ENCODE peak calls at places on chromosomes 4 and X, in four cellular contexts. L, X, D and V are unnamed samples.

GRCh38 chrX:129445436-129445835 is 77.9 kb downstream of the SMARCA1 start:
- DNase-seq in L (no peak), X (no peak), D (no peak), V (no peak)

GRCh38 chrX:47221756-47222155 is 3.3 kb downstream of the CDK16 start:
- DNase-seq in L (no peak), X (no peak), D (no peak), V (no peak)

GRCh38 chrX:46791927-46792825 is 33.3 kb upstream of the SLC9A7 start:
- DNase-seq in L (peak; percentile 52), X (peak; percentile 92), D (no peak), V (peak; percentile 73)

GRCh38 chr4:84814100-84814750 is 152.3 kb downstream of the WDFY3 start:
- DNase-seq in L (no peak), X (peak; percentile 96), D (no peak), V (no peak)

GRCh38 chrX:13428055-13428786 is 108.4 kb upstream of the ATXN3L start:
- DNase-seq in L (peak; percentile 53), X (peak; percentile 72), D (no peak), V (peak; percentile 16)

GRCh38 chrX:36414056-36414455 is 494.5 kb downstream of the CFAP47 start:
- DNase-seq in L (no peak), X (no peak), D (no peak), V (no peak)

GRCh38 chr4:150068300-150068699 is 9.9 kb upstream of the DCLK2 start:
- DNase-seq in L (no peak), X (no peak), D (no peak), V (no peak)

GRCh38 chr4:3422241-3422801 is 19.4 kb upstream of the HGFAC start:
- DNase-seq in L (no peak), X (no peak), D (no peak), V (no peak)

GRCh38 chr4:114026447-114026846 is 47.0 kb upstream of the ARSJ start:
- DNase-seq in L (no peak), X (no peak), D (no peak), V (no peak)

DNA sequence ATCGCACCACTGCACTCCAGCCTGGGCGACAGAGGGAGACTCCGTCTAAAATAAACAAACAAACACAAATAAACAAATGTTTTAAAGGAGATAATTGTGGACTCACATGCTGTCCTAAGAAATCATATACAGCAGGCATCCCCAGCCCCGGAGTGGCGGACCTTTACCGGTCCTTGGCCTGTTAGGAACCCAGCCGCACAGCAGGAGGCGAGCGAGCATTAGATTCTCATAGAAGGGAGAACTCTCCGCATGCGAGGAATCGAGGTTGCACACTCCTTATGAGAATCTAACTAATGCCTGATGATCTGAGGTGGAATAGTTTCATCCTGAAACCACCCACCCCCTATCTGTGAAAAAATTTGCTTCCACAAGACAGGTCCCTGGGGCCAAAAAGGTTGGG is 39.0 kb downstream of the EIF2S3 start:
- DNase-seq in L (no peak), X (no peak), D (no peak), V (no peak)
- H3K56ac ChIP-seq in L (no peak overlapping the region), X (no peak overlapping the region), D (no peak overlapping the region), V (no peak overlapping the region)

DNA sequence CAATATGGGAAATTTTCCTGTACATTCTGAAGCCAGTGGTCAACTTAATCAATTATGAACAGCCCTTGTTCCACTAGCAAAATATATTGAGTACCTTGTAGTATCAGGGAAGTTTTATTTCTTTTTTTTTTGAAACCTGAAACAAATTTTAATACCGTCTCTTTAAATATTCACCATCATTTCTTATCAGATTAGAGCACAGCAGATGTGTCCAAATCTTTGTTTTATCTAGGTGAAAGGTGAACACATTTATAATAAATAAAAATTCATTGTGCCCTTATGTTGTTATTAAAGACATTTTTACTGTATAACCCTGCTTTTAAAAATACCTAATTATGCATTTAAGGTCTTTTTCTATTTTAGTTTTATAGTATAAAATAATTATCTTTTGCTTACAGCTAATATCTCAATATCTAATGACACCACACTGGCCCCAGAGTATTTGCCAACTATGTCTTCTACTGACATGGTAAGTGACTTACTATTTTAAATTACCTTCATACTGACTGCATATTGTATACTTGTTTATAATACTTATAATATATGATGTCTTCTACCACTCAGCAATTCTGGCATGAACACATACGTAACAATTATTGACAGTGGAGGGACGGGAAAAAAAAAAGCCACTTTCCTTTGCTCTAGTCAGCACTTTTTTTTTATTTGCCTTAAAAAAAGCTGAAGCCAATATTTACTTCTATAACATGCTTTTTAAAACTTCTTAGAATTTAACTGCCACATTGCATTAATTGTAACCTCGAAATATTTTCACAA is 147.9 kb downstream of the SLC4A4 start:
- DNase-seq in L (no peak), X (no peak), D (no peak), V (no peak)
- H3K56ac ChIP-seq in L (no peak overlapping the region), X (no peak overlapping the region), D (no peak overlapping the region), V (no peak overlapping the region)

GRCh38 chrX:99933865-99934264 is 476.2 kb downstream of the PCDH19 start:
- DNase-seq in L (no peak), X (no peak), D (no peak), V (no peak)
- H3K56ac ChIP-seq in L (no peak overlapping the region), X (no peak overlapping the region), D (no peak overlapping the region), V (no peak overlapping the region)

GRCh38 chr4:31053451-31053850 is 333.3 kb downstream of the PCDH7 start:
- DNase-seq in L (no peak), X (no peak), D (no peak), V (no peak)
- H3K56ac ChIP-seq in L (no peak overlapping the region), X (no peak overlapping the region), D (no peak overlapping the region), V (no peak overlapping the region)

DNA sequence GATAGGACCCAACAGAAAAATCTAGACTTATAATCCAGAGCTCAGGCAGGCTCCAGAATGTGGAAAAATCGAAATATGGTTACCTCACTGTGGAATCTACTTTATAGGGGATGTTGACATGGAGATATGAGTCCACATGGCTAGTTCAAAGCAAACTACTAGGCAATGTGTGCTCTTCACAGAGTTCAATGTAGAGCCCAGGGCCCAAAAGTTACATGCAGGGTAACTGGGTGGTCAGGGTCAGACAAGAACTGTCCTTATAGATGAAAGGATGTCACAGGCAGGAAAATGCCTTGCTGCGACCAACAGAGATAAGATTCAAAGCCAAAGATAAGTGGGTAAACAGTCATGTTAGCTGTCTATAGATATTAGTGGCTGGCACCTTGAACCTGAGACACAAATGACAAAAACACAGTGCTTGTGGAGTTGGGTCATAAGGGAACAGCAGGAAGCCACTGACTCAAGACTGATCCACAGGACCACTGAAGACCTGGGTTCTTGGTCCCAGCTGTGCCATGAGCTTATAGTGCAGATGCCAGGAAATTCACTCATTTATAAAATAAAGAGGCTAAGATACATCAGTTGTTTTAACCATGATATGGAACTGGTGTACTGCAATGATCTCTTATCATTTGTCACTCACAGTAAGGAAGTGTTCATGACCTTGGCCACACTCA is 101.7 kb upstream of the MBNL3 start:
- DNase-seq in L (no peak), X (no peak), D (no peak), V (peak; percentile 3)
- H3K56ac ChIP-seq in L (no peak overlapping the region), X (no peak overlapping the region), D (no peak overlapping the region), V (no peak overlapping the region)

DNA sequence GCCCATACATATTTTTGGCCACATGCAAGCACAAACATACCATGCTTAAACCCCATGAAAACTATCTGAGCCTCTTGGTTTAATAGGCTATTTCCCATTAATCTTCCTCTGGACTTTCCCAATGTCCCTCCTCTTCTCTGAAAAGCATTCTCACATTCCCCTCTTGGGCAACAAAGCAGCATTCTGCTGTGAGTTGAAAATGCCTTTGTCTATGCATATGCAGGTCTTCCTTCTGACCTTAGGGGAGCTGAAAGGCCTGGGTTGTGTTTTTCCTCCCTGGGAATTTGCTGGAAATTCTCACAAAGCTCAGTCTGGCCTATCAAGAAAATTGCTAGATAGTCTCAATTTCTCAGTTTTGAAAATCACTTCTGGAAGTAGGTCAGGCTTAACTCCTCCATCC is 4.2 kb downstream of the VSIG4 start:
- DNase-seq in L (no peak), X (no peak), D (no peak), V (peak; percentile 26)
- H3K56ac ChIP-seq in L (no peak overlapping the region), X (no peak overlapping the region), D (no peak overlapping the region), V (no peak overlapping the region)

DNA sequence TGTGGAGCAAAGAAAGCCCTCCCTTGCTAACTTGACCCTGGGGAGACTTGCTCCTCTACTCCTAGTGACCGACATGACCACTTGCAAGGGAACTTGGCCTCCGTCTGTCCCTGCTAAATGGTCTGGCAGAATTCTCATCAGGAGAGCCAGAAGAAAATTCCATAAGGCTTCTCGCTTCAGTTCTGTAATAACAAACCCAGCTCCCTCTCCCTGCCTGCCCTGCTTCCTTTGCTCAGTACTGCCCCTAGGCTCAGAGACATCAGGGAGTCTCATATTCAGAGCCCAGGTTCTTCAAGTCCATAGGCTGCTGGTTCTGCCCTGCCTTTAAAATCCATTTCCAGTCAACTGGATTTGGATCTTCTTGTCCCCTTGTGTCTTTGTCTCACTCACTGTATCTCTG is 13.1 kb downstream of the DOCK11 start:
- DNase-seq in L (no peak), X (no peak), D (no peak), V (no peak)
- H3K56ac ChIP-seq in L (no peak overlapping the region), X (no peak overlapping the region), D (no peak overlapping the region), V (no peak overlapping the region)

GRCh38 chrX:111504941-111505340 is 6.5 kb upstream of the SERTM2 start:
- DNase-seq in L (no peak), X (no peak), D (no peak), V (no peak)

GRCh38 chrX:111507931-111508330 is 3.5 kb upstream of the SERTM2 start:
- DNase-seq in L (no peak), X (peak; percentile 0), D (no peak), V (no peak)

GRCh38 chrX:111503594-111503993 is 7.9 kb upstream of the SERTM2 start:
- DNase-seq in L (no peak), X (no peak), D (no peak), V (no peak)

GRCh38 chrX:111506826-111507225 is 4.6 kb upstream of the SERTM2 start:
- DNase-seq in L (no peak), X (no peak), D (no peak), V (no peak)

DNA sequence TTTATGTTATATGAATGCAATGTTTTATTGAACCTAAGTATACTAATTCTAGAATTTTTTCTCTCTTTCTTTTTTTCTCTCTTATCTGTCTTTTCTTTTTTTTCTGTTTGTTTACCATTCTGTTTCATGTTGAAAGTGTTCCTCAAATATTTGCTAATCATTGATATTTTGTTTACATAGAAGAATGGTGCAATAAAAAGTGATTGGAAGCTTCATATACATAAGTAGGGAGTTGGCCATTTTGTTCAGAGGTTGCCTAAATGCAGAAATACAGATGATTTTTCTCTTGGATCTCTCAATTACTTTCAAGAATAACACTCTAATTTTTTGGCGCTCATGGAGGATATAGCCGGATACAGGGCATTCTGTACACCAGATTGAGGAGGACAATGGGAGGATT is 5.7 kb upstream of the SERTM2 start:
- DNase-seq in L (no peak), X (no peak), D (no peak), V (no peak)
- H3K56ac ChIP-seq in L (no peak overlapping the region), X (no peak overlapping the region), D (no peak overlapping the region), V (no peak overlapping the region)

GRCh38 chrX:53262189-53262917 is 19.0 kb downstream of the IQSEC2 start:
- DNase-seq in L (no peak), X (no peak), D (no peak), V (no peak)

GRCh38 chrX:53263597-53264094 is 17.7 kb downstream of the IQSEC2 start:
- DNase-seq in L (no peak), X (peak; percentile 71), D (no peak), V (peak; percentile 55)

GRCh38 chrX:53262918-53263394 is 18.4 kb downstream of the IQSEC2 start:
- DNase-seq in L (no peak), X (peak; percentile 55), D (no peak), V (no peak)

GRCh38 chrX:53261573-53261972 is 19.8 kb downstream of the IQSEC2 start:
- DNase-seq in L (no peak), X (no peak), D (no peak), V (no peak)

GRCh38 chrX:53260836-53261235 is 20.5 kb downstream of the IQSEC2 start:
- DNase-seq in L (no peak), X (no peak), D (no peak), V (no peak)
- H3K56ac ChIP-seq in L (no peak overlapping the region), X (no peak overlapping the region), D (no peak overlapping the region), V (no peak overlapping the region)